ENCODE peak calls at places on chromosomes 12 and 14, in ten cellular contexts. P is activated CD4-positive, alpha-beta T cell treated with anti-CD3 and anti-CD28 coated beads for 4 hours; Q is astrocyte; H is stomach; S is pancreas; Y is Panc1; G is activated CD4-positive, CD25-positive, alpha-beta regulatory T cell; K is NCI-H1092 treated with DMSO at 0.1 percent for 48 hours; F is HS-5; L is endothelial cell. U is an unnamed sample.

GRCh38 chr12:75315518-75315917 is 14.6 kb downstream of the CAPS2 start:
- DNase-seq in P (no peak), Q (peak), H (no peak), S (no peak), Y (no peak), G (no peak), K (no peak), F (peak), L (no peak), U (peak)

GRCh38 chr12:120820885-120821510 is 83.2 kb downstream of the SPPL3 start:
- DNase-seq in P (peak), Q (no peak), H (no peak), S (no peak), Y (no peak), G (no peak), K (no peak), F (no peak), L (no peak), U (no peak)

GRCh38 chr12:80321653-80322052 is 122.4 kb upstream of the PTPRQ start:
- DNase-seq in P (no peak), Q (peak), H (no peak), S (no peak), Y (no peak), G (no peak), K (no peak), F (no peak), L (no peak), U (no peak)

GRCh38 chr12:121501946-121502345 is 78.9 kb downstream of the KDM2B start:
- DNase-seq in P (no peak), Q (no peak), H (no peak), S (no peak), Y (no peak), G (no peak), K (no peak), F (no peak), L (no peak), U (no peak)

GRCh38 chr14:52694761-52695480 is 437 bp downstream of the ERO1A start:
- DNase-seq in P (peak), Q (peak), H (peak), S (peak), Y (no peak), G (peak), K (peak), F (peak), L (peak), U (peak)

GRCh38 chr14:100755649-100756048 is 29.0 kb downstream of the DLK1 start:
- DNase-seq in P (no peak), Q (peak), H (no peak), S (no peak), Y (no peak), G (no peak), K (no peak), F (no peak), L (no peak), U (peak)

GRCh38 chr12:123107926-123108681 is 42.8 kb downstream of the PITPNM2 start:
- DNase-seq in P (no peak), Q (no peak), H (no peak), S (no peak), Y (no peak), G (no peak), K (no peak), F (no peak), L (no peak), U (no peak)

GRCh38 chr12:89080797-89081470 is 271.4 kb downstream of the DUSP6 start:
- DNase-seq in P (no peak), Q (no peak), H (no peak), S (no peak), Y (no peak), G (no peak), K (no peak), F (no peak), L (no peak), U (peak)